ENCODE peak calls at places on chromosomes 16 and 17, in ten cellular contexts. X is A673; D is thoracic aorta; R is A549; K is IMR-90; E is mammary epithelial cell; N is CD8-positive, alpha-beta T cell; Y is stomach; I is breast epithelium; H is left ventricle myocardium inferior. G is an unnamed sample. For H3K4me1, the result is how much of the 10 kb centered on the place peaks cover.

GRCh38 chr16:88380099-88380498 is 2.7 kb upstream of the ZNF469 start:
- DNase-seq in X (no peak), D (no peak), R (no peak), K (no peak), E (no peak), N (no peak), Y (no peak), I (no peak), H (no peak), G (peak)

GRCh38 chr16:5516115-5516514 is 418.5 kb upstream of the EEF2KMT start:
- DNase-seq in X (peak), D (no peak), R (no peak), K (no peak), E (no peak), N (no peak), Y (no peak), I (no peak), H (no peak), G (no peak)

GRCh38 chr16:23506606-23506994 is 3.7 kb downstream of the GGA2 start:
- DNase-seq in X (no peak), D (no peak), R (no peak), K (no peak), E (no peak), N (no peak), Y (no peak), I (no peak), H (no peak), G (no peak)

GRCh38 chr17:50527949-50528474 is 4.5 kb upstream of the EPN3 start:
- DNase-seq in X (no peak), D (no peak), R (no peak), K (no peak), E (no peak), N (no peak), Y (no peak), I (no peak), H (no peak), G (no peak)

GRCh38 chr16:5062051-5062450 is 3.7 kb downstream of the C16orf89 start:
- DNase-seq in X (no peak), D (no peak), R (no peak), K (no peak), E (no peak), N (no peak), Y (no peak), I (no peak), H (no peak), G (no peak)

GRCh38 chr17:55783684-55784245 is 32.9 kb downstream of the PCTP start:
- DNase-seq in X (peak), D (no peak), R (no peak), K (no peak), E (no peak), N (no peak), Y (peak), I (no peak), H (peak), G (peak)

GRCh38 chr17:50945779-50946222 is 79.6 kb upstream of the TOB1 start:
- DNase-seq in X (no peak), D (no peak), R (no peak), K (no peak), E (no peak), N (no peak), Y (no peak), I (no peak), H (no peak), G (no peak)

GRCh38 chr16:84559311-84559932 is 55.0 kb upstream of the MEAK7 start:
- DNase-seq in X (no peak), D (no peak), R (no peak), K (no peak), E (peak), N (no peak), Y (no peak), I (no peak), H (no peak), G (no peak)

GRCh38 chr16:17396762-17397498 is 73.8 kb downstream of the XYLT1 start:
- DNase-seq in X (no peak), D (no peak), R (no peak), K (peak), E (no peak), N (no peak), Y (peak), I (no peak), H (no peak), G (no peak)

GRCh38 chr16:608019-608418 is 18.2 kb downstream of the RAB40C start:
- DNase-seq in X (no peak), D (no peak), R (no peak), K (no peak), E (no peak), N (no peak), Y (no peak), I (no peak), H (no peak), G (no peak)

GRCh38 chr17:72118588-72119279 is 2.1 kb upstream of the SOX9 start:
- DNase-seq in X (peak), D (no peak), R (peak), K (peak), E (peak), N (no peak), Y (peak), I (peak), H (peak), G (no peak)

GRCh38 chr17:50117202-50118040 is 12.5 kb downstream of the SAMD14 start:
- DNase-seq in X (peak), D (no peak), R (peak), K (peak), E (peak), N (peak), Y (peak), I (no peak), H (no peak), G (peak)

GRCh38 chr17:30248786-30249185 is 13.3 kb upstream of the SLC6A4 start:
- DNase-seq in X (no peak), D (no peak), R (no peak), K (no peak), E (no peak), N (no peak), Y (no peak), I (no peak), H (no peak), G (no peak)

GRCh38 chr17:45311762-45312476 is 4.9 kb downstream of the MAP3K14 start:
- DNase-seq in X (no peak), D (no peak), R (peak), K (peak), E (peak), N (peak), Y (peak), I (peak), H (peak), G (peak)

GRCh38 chr17:38912221-38912813 is 13.1 kb upstream of the LASP1NB start:
- DNase-seq in X (no peak), D (no peak), R (no peak), K (no peak), E (no peak), N (no peak), Y (peak), I (no peak), H (peak), G (peak)

GRCh38 chr16:27317320-27317719 is 3.5 kb downstream of the IL4R start:
- DNase-seq in X (no peak), D (no peak), R (no peak), K (no peak), E (peak), N (no peak), Y (no peak), I (peak), H (no peak), G (no peak)

GRCh38 chr17:73984981-73985380 is 218.5 kb upstream of the RPL38 start:
- DNase-seq in X (no peak), D (no peak), R (no peak), K (no peak), E (no peak), N (no peak), Y (no peak), I (no peak), H (no peak), G (no peak)

GRCh38 chr17:78933025-78933958 is 8.1 kb upstream of the TIMP2 start:
- DNase-seq in X (no peak), D (peak), R (peak), K (peak), E (peak), N (peak), Y (peak), I (peak), H (peak), G (no peak)

GRCh38 chr16:88499836-88500251 is 46.8 kb downstream of the ZFPM1 start:
- DNase-seq in X (no peak), D (no peak), R (no peak), K (no peak), E (no peak), N (no peak), Y (peak), I (no peak), H (no peak), G (no peak)

GRCh38 chr16:88430524-88431446 is 22.3 kb upstream of the ZFPM1 start:
- DNase-seq in X (no peak), D (no peak), R (no peak), K (no peak), E (no peak), N (peak), Y (no peak), I (no peak), H (peak), G (no peak)

GRCh38 chr16:30990105-30990504 is 5.1 kb downstream of the HSD3B7 start:
- DNase-seq in X (no peak), D (no peak), R (no peak), K (no peak), E (no peak), N (no peak), Y (no peak), I (no peak), H (no peak), G (no peak)

GRCh38 chr16:30995927-30996323 is 10.9 kb downstream of the HSD3B7 start:
- DNase-seq in X (no peak), D (no peak), R (no peak), K (no peak), E (no peak), N (no peak), Y (no peak), I (no peak), H (no peak), G (no peak)

GRCh38 chr16:30992381-30992780 is 7.4 kb downstream of the HSD3B7 start:
- DNase-seq in X (no peak), D (no peak), R (no peak), K (no peak), E (no peak), N (no peak), Y (no peak), I (no peak), H (no peak), G (no peak)

GRCh38 chr16:30991052-30991451 is 6.0 kb downstream of the HSD3B7 start:
- DNase-seq in X (no peak), D (no peak), R (no peak), K (no peak), E (no peak), N (no peak), Y (no peak), I (no peak), H (no peak), G (no peak)

DNA sequence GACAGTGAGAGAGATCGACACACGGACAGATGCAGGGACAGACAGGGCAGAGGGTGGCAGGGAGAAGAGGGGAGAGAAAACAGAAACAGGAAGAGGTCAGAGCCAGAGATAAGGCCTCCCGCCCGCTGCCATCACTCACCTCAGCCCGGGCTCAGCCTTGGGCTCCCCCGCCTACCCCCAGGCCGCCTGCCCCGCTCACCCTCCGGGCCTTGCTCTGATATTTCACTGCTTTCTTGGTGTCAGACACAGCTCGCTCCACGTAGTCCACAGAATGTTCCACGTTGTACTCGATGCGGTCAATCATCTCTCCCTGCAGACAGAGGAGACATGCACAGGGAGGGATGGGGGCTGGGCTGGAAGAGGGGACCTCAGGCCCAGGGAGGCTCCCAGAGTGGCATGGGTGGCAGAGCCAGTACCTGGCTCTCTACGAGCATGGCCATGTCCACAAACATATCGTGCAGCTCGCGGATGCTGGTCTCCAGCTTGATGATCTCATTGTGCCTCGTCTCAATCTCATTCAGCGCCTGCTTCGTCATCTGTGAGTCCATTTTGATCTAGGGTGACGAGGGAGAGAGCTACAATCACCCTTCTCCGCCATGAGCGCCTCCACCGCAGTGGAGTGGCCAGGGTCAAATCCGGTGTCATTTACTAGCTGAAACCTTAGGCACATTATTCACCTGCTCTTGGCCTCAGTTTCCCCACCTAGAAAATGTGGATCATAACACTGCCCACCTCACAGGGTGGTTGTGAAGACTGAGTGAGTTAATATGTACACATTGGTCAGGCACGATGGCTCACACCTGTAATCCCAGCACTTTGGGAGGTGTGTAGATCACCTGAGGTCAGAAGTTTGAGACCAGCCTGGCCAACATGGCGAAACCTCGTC is 8.2 kb downstream of the HSD3B7 start:
- DNase-seq in X (no peak), D (no peak), R (no peak), K (no peak), E (no peak), N (no peak), Y (no peak), I (no peak), H (no peak), G (no peak)
- H3K27ac ChIP-seq in X (no peak), D (no peak), R (peak), K (no peak), E (no peak), N (no peak), Y (no peak), I (no peak), H (no peak), G (no peak)

GRCh38 chr17:17789410-17789809 is 47.4 kb downstream of the SREBF1 start:
- DNase-seq in X (no peak), D (no peak), R (no peak), K (no peak), E (no peak), N (no peak), Y (no peak), I (no peak), H (no peak), G (no peak)
- H3K4me1 ChIP-seq in X (half or more), D (under half), R (under half), K (under half), E (under half), N (under half), Y (half or more), I (under half), H (half or more), G (under half)

GRCh38 chr17:64459284-64459747 is 10.4 kb downstream of the MILR1 start:
- DNase-seq in X (no peak), D (no peak), R (no peak), K (peak), E (peak), N (no peak), Y (peak), I (no peak), H (no peak), G (no peak)
- H3K27ac ChIP-seq in X (no peak), D (no peak), R (no peak), K (no peak), E (no peak), N (no peak), Y (no peak), I (no peak), H (no peak), G (no peak)

GRCh38 chr16:54331241-54332002 is 44.8 kb upstream of the IRX3 start:
- DNase-seq in X (no peak), D (no peak), R (no peak), K (no peak), E (no peak), N (no peak), Y (no peak), I (no peak), H (no peak), G (no peak)
- H3K4me1 ChIP-seq in X (under half), D (under half), R (under half), K (under half), E (under half), N (under half), Y (under half), I (under half), H (under half), G (under half)

GRCh38 chr17:41547921-41548843 is 20.1 kb upstream of the KRT19 start:
- DNase-seq in X (peak), D (peak), R (peak), K (peak), E (peak), N (no peak), Y (peak), I (peak), H (no peak), G (peak)

GRCh38 chr17:41547378-41547841 is 19.3 kb upstream of the KRT19 start:
- DNase-seq in X (no peak), D (no peak), R (peak), K (no peak), E (no peak), N (no peak), Y (no peak), I (no peak), H (no peak), G (no peak)

GRCh38 chr17:41546819-41547218 is 18.7 kb upstream of the KRT19 start:
- DNase-seq in X (no peak), D (no peak), R (no peak), K (no peak), E (no peak), N (no peak), Y (no peak), I (no peak), H (no peak), G (no peak)

GRCh38 chr17:41549596-41550039 is 21.5 kb upstream of the KRT19 start:
- DNase-seq in X (no peak), D (no peak), R (no peak), K (peak), E (no peak), N (no peak), Y (no peak), I (no peak), H (no peak), G (no peak)

DNA sequence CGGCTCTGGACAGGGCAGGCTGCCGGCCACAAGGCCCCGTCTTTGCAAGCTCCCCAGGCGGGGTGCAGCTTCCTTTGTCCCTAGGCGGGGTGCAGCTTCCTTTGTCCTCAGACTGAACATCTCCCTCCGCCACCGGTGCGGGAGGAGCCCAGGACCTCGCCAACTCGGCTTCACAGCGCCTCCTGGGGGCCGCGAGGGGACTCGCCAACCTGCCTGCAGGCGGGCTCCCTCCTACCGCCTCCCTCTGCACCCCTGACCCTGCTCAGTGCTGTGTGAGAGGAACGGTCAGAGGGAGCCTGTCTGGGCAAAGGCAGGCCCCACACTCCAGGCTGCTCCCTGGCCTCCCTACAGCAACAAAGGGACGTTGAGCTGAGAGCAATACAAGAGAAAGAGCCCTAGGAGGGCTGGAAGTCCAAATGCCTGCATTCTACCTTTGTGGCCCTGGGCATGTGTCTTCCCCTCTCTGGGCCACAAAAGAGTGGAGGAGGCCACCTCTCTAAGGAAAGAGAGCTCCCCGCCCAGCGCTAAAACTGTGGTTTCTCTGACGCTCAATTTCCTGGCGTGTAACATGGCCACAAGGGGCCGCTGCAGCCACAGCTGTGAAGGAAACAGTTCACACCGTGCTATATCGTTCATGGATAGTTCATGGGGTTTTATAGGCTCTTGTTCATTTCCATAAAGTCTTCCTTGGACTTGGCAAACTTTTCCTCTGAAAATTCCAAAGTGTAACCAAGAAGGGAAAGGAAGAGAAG is 20.9 kb upstream of the KRT19 start:
- DNase-seq in X (peak), D (peak), R (peak), K (peak), E (peak), N (peak), Y (peak), I (peak), H (peak), G (peak)
- H3K27ac ChIP-seq in X (peak), D (peak), R (peak), K (peak), E (peak), N (no peak), Y (peak), I (peak), H (peak), G (peak)

GRCh38 chr17:31466096-31466495 is 74.6 kb downstream of the RAB11FIP4 start:
- DNase-seq in X (no peak), D (no peak), R (no peak), K (no peak), E (no peak), N (no peak), Y (no peak), I (no peak), H (no peak), G (no peak)
- H3K4me1 ChIP-seq in X (under half), D (under half), R (under half), K (under half), E (under half), N (under half), Y (under half), I (under half), H (under half), G (under half)

GRCh38 chr17:18191071-18191667 is 7.5 kb downstream of the ALKBH5 start:
- DNase-seq in X (no peak), D (peak), R (no peak), K (no peak), E (no peak), N (no peak), Y (peak), I (no peak), H (peak), G (no peak)
- H3K27ac ChIP-seq in X (peak), D (no peak), R (no peak), K (no peak), E (no peak), N (no peak), Y (peak), I (peak), H (peak), G (no peak)

GRCh38 chr16:12133738-12134137 is 157.2 kb downstream of the SNX29 start:
- DNase-seq in X (no peak), D (no peak), R (no peak), K (peak), E (no peak), N (no peak), Y (no peak), I (no peak), H (no peak), G (no peak)

GRCh38 chr16:12132290-12132689 is 155.8 kb downstream of the SNX29 start:
- DNase-seq in X (no peak), D (no peak), R (no peak), K (peak), E (no peak), N (no peak), Y (no peak), I (no peak), H (no peak), G (no peak)

GRCh38 chr16:12131755-12132154 is 155.2 kb downstream of the SNX29 start:
- DNase-seq in X (no peak), D (no peak), R (no peak), K (no peak), E (no peak), N (no peak), Y (no peak), I (no peak), H (no peak), G (no peak)

GRCh38 chr16:12130691-12131302 is 154.3 kb downstream of the SNX29 start:
- DNase-seq in X (no peak), D (no peak), R (no peak), K (no peak), E (no peak), N (no peak), Y (no peak), I (no peak), H (no peak), G (no peak)

DNA sequence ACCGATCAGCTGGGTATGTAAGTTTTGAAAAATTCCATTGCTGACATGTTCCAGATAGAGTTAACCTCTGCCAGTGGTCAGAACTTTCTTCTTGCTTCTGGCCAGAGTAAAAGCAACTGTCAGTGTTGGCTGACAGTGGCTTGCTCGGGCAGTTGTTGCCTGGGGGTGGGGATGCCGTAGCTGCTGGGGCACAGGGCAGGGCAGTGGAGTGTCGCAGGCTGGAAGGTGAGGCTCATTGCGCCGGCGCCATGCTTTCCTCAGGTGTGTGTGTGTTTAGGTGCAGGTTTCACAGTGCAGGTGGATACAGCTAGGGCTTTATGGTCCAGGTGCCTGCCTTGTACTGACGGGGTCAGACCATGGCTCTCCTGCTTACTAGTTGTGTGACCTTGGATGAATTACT is 156.3 kb downstream of the SNX29 start:
- DNase-seq in X (no peak), D (no peak), R (no peak), K (no peak), E (no peak), N (no peak), Y (no peak), I (no peak), H (no peak), G (no peak)
- H3K4me1 ChIP-seq in X (under half), D (under half), R (under half), K (under half), E (under half), N (under half), Y (under half), I (under half), H (under half), G (under half)

GRCh38 chr16:10978846-10979446 is 34.6 kb downstream of the CLEC16A start:
- DNase-seq in X (no peak), D (no peak), R (no peak), K (no peak), E (no peak), N (no peak), Y (no peak), I (no peak), H (no peak), G (no peak)
- H3K27ac ChIP-seq in X (no peak), D (peak), R (no peak), K (no peak), E (no peak), N (no peak), Y (peak), I (peak), H (peak), G (peak)

GRCh38 chr16:72991211-72991610 is 56.7 kb downstream of the ZFHX3 start:
- DNase-seq in X (no peak), D (no peak), R (no peak), K (no peak), E (no peak), N (no peak), Y (no peak), I (no peak), H (no peak), G (no peak)
- H3K4me1 ChIP-seq in X (half or more), D (half or more), R (under half), K (under half), E (under half), N (under half), Y (half or more), I (under half), H (half or more), G (half or more)

G was measured in lower lobe of right lung.